ENCODE peak calls at places on chromosomes 11 and 22, in ten cellular contexts. U is A549, H is suprapubic skin, P is ovary, Y is sigmoid colon, L is K562, X is stomach, C is GM12878, D is HepG2, V is esophagus muscularis mucosa. S is an unnamed sample.

GRCh38 chr11:10499452-10500262 is 41.3 kb downstream of the RNF141 start:
- DNase-seq in H (no peak), C (no peak), U (no peak), D (no peak), P (no peak), V (peak), Y (no peak), L (no peak), X (no peak), S (peak)

GRCh38 chr11:46382644-46383403 is 1.4 kb downstream of the MDK start:
- DNase-seq in L (peak), Y (peak), V (no peak), P (no peak), D (peak), C (no peak), H (peak), U (peak), X (no peak), S (no peak)

GRCh38 chr11:44631831-44632230 is 66.4 kb downstream of the CD82 start:
- DNase-seq in P (no peak), H (no peak), Y (peak), V (no peak), U (no peak), L (no peak), X (peak), C (no peak), D (no peak), S (no peak)

GRCh38 chr11:74449369-74449931 is 17.9 kb downstream of the KCNE3 start:
- DNase-seq in D (peak), V (no peak), C (peak), Y (peak), U (peak), H (no peak), L (peak), P (no peak), X (peak), S (peak)

GRCh38 chr11:33700425-33701271 is at the start of gene C11orf91:
- DNase-seq in D (peak), H (peak), C (peak), X (peak), U (peak), L (peak), Y (peak), V (peak), P (peak), S (peak)

GRCh38 chr11:35058318-35058717 is 80.7 kb upstream of the CD44 start:
- DNase-seq in P (no peak), V (no peak), C (no peak), L (no peak), D (no peak), H (no peak), U (no peak), Y (no peak), X (no peak), S (no peak)

GRCh38 chr22:32018056-32018455 is 25.0 kb upstream of the SLC5A1 start:
- DNase-seq in L (no peak), P (no peak), U (no peak), X (no peak), C (no peak), D (no peak), V (no peak), H (no peak), Y (no peak), S (no peak)

GRCh38 chr11:113077379-113077778 is 116.2 kb downstream of the NCAM1 start:
- DNase-seq in L (no peak), Y (no peak), V (no peak), C (no peak), X (peak), U (no peak), P (no peak), D (no peak), H (no peak), S (no peak)

GRCh38 chr11:36361901-36362391 is 65.9 kb downstream of the PRR5L start:
- DNase-seq in L (no peak), C (no peak), Y (no peak), D (no peak), V (no peak), U (no peak), H (peak), X (no peak), P (peak), S (peak)

GRCh38 chr22:28917747-28918543 is 34.6 kb downstream of the ZNRF3 start:
- DNase-seq in D (peak), L (no peak), V (no peak), X (peak), H (no peak), U (peak), C (no peak), P (peak), Y (peak), S (no peak)

GRCh38 chr11:13962562-13963168 is at the start of gene SPON1:
- DNase-seq in V (no peak), L (no peak), U (no peak), Y (peak), X (peak), H (peak), P (peak), C (no peak), D (no peak), S (no peak)

GRCh38 chr22:44286673-44287072 is 26.1 kb downstream of the SHISAL1 start:
- DNase-seq in Y (no peak), C (no peak), L (no peak), X (no peak), V (no peak), P (no peak), U (no peak), H (no peak), D (no peak), S (no peak)

GRCh38 chr22:30829901-30830550 is 135.4 kb downstream of the OSBP2 start:
- DNase-seq in H (no peak), V (no peak), X (peak), P (no peak), D (no peak), U (peak), C (no peak), Y (no peak), L (no peak), S (no peak)

GRCh38 chr11:115745545-115746265 is 241.5 kb upstream of the CADM1 start:
- DNase-seq in C (no peak), D (no peak), V (no peak), X (no peak), L (no peak), U (no peak), H (no peak), Y (no peak), P (no peak), S (no peak)

GRCh38 chr11:33329705-33330329 is 72.6 kb downstream of the HIPK3 start:
- DNase-seq in H (no peak), Y (peak), U (peak), C (no peak), X (peak), D (peak), P (no peak), V (no peak), L (peak), S (peak)

GRCh38 chr22:19044381-19044780 is 77.8 kb downstream of the DGCR2 start:
- DNase-seq in H (peak), D (no peak), L (no peak), C (no peak), P (no peak), U (no peak), X (no peak), Y (peak), V (no peak), S (no peak)

GRCh38 chr11:106398396-106399074 is 321.1 kb downstream of the AASDHPPT start:
- DNase-seq in C (no peak), L (no peak), D (no peak), H (no peak), X (no peak), P (no peak), U (peak), V (no peak), Y (no peak), S (no peak)

GRCh38 chr11:97617031-97617430 is 1227.2 kb downstream of the JRKL start:
- DNase-seq in Y (no peak), C (no peak), D (no peak), P (no peak), H (no peak), U (no peak), L (no peak), X (no peak), V (no peak), S (no peak)

GRCh38 chr11:127052420-127052819 is 51.9 kb upstream of the KIRREL3 start:
- DNase-seq in D (no peak), X (no peak), C (no peak), H (no peak), P (no peak), U (no peak), Y (no peak), L (no peak), V (no peak), S (no peak)

DNA sequence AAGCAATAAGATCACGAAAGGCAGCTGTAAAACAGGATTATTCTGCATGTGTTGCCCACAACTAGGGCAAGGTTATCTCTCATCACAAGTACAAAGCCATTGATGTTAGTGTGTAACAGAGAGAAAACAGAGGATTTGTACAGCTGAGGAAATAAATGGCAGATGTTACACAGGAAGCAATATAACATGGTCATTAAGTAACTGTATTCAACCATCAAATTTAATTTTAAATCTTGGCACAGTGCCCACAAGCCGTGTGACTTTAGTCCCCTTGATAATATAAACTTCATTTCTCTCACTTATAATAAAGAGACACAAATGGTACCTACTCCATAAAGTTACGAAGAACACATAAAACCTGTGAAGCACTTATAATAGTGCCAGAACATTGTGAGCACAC is 17.3 kb downstream of the OR51E2 start:
- DNase-seq in Y (no peak), V (no peak), H (no peak), U (no peak), D (no peak), X (no peak), C (no peak), L (no peak), P (no peak), S (no peak)
- TF ChIP-seq EP300 in Y (no peak), V (no peak), H (no peak), U (no peak), D (no peak), X (no peak), C (no peak), L (no peak), P (no peak), S (no peak)

GRCh38 chr22:25694167-25694907 is 47.7 kb upstream of the MYO18B start:
- DNase-seq in H (no peak), V (no peak), L (no peak), Y (no peak), X (no peak), C (no peak), U (no peak), P (no peak), D (no peak), S (no peak)

GRCh38 chr22:25692965-25693565 is 48.9 kb upstream of the MYO18B start:
- DNase-seq in P (no peak), U (no peak), D (no peak), X (no peak), C (no peak), V (no peak), Y (no peak), H (no peak), L (no peak), S (no peak)

GRCh38 chr22:25690798-25691197 is 51.2 kb upstream of the MYO18B start:
- DNase-seq in U (no peak), D (no peak), Y (no peak), V (no peak), P (no peak), L (no peak), X (no peak), C (no peak), H (no peak), S (no peak)

GRCh38 chr22:25689631-25690030 is 52.4 kb upstream of the MYO18B start:
- DNase-seq in H (no peak), D (no peak), L (no peak), Y (no peak), X (no peak), C (no peak), U (no peak), V (no peak), P (no peak), S (no peak)

GRCh38 chr22:25692392-25692791 is 49.6 kb upstream of the MYO18B start:
- DNase-seq in P (no peak), U (no peak), V (no peak), D (no peak), H (no peak), Y (no peak), L (no peak), C (no peak), X (no peak), S (no peak)
- TF ChIP-seq POLR2A in P (no peak), U (no peak), V (no peak), D (no peak), H (no peak), Y (no peak), L (no peak), C (no peak), X (no peak), S (no peak)

GRCh38 chr11:71321433-71322191 is 69.2 kb upstream of the SHANK2 start:
- DNase-seq in L (no peak), X (no peak), P (no peak), Y (peak), H (peak), D (no peak), U (no peak), C (no peak), V (no peak), S (no peak)

GRCh38 chr11:71322861-71323582 is 70.6 kb upstream of the SHANK2 start:
- DNase-seq in P (no peak), V (no peak), C (no peak), L (no peak), Y (peak), D (no peak), H (peak), U (no peak), X (no peak), S (no peak)

GRCh38 chr11:71323876-71324526 is 71.6 kb upstream of the SHANK2 start:
- DNase-seq in L (no peak), X (no peak), H (peak), C (no peak), P (no peak), V (no peak), U (no peak), D (no peak), Y (peak), S (no peak)

GRCh38 chr11:71324788-71325417 is 72.5 kb upstream of the SHANK2 start:
- DNase-seq in D (no peak), P (no peak), H (peak), L (no peak), X (no peak), V (no peak), Y (peak), U (no peak), C (no peak), S (no peak)

GRCh38 chr11:71322192-71322735 is 69.9 kb upstream of the SHANK2 start:
- DNase-seq in C (no peak), H (peak), U (no peak), P (no peak), X (no peak), L (no peak), Y (no peak), V (no peak), D (no peak), S (no peak)
- TF ChIP-seq EP300 in C (no peak), H (no peak), U (no peak), P (no peak), X (no peak), L (no peak), Y (no peak), V (no peak), D (no peak), S (no peak)

GRCh38 chr11:559712-560304 is 730 bp downstream of the LMNTD2 start:
- DNase-seq in D (peak), H (no peak), L (peak), Y (no peak), U (no peak), C (no peak), X (peak), P (no peak), V (no peak), S (no peak)
- TF ChIP-seq POLR2A in D (no peak), H (no peak), L (no peak), Y (no peak), U (no peak), C (no peak), X (no peak), P (no peak), V (no peak), S (no peak)

DNA sequence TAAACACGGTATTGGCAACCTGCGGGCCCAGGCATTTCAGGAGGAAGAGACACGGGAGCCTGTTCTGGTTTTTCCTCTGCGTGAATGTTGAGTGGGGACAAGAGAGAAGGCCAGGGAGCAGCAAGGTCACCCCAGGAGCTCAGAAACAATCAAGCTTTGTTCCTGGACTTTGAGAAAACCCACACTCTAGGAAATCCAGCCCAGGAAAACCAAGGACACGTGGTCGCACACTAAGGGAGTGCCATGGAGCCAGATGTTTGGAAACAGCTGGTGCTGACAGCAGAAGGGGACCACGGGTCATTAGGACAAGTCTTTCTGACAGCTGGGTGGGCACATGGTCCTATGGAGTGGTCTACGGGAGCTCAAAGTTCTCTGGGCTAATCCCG is 44.1 kb downstream of the MYH9 start:
- DNase-seq in D (peak), C (no peak), L (no peak), Y (no peak), U (no peak), V (no peak), P (no peak), H (no peak), X (peak), S (no peak)
- TF ChIP-seq EP300 in D (no peak), C (no peak), L (no peak), Y (no peak), U (no peak), V (no peak), P (no peak), H (no peak), X (no peak), S (no peak)